ENCODE peak calls at places on chromosome 11, in four cellular contexts. W is brain microvascular endothelial cell, E is mucosa of descending colon, M is fibroblast of lung. X is an unnamed sample.

GRCh38 chr11:75352417-75353206 is 1.2 kb upstream of the ARRB1 start:
- DNase-seq in E (peak; percentile 25), M (no peak), W (no peak), X (no peak)

GRCh38 chr11:103700605-103701004 is 335.8 kb upstream of the DDI1 start:
- DNase-seq in W (peak; percentile 63), M (peak; percentile 61), E (no peak), X (peak; percentile 86)

GRCh38 chr11:15071556-15072255 is 1.7 kb upstream of the CALCB start:
- DNase-seq in E (no peak), W (no peak), M (no peak), X (no peak)

GRCh38 chr11:92948116-92948515 is 21.3 kb upstream of the MTNR1B start:
- DNase-seq in W (no peak), E (peak; percentile 40), M (no peak), X (no peak)

GRCh38 chr11:32333335-32333991 is 101.9 kb downstream of the WT1 start:
- DNase-seq in M (peak; percentile 68), W (peak; percentile 44), E (peak; percentile 72), X (no peak)

GRCh38 chr11:91946397-91947090 is 278.1 kb upstream of the FAT3 start:
- DNase-seq in M (peak; percentile 64), E (no peak), W (peak; percentile 3), X (peak; percentile 22)

GRCh38 chr11:113176971-113177370 is 137.4 kb upstream of the TTC12 start:
- DNase-seq in E (no peak), W (peak; percentile 64), M (peak; percentile 79), X (peak; percentile 33)

GRCh38 chr11:115409691-115410220 is 94.5 kb downstream of the CADM1 start:
- DNase-seq in W (no peak), M (peak; percentile 43), E (no peak), X (no peak)

GRCh38 chr11:18012314-18012905 is 437 bp downstream of the SERGEF start:
- DNase-seq in M (peak; percentile 23), E (no peak), W (no peak), X (no peak)

GRCh38 chr11:86418929-86419328 is 44.2 kb downstream of the CCDC81 start:
- DNase-seq in W (no peak), M (peak; percentile 12), E (no peak), X (no peak)

GRCh38 chr11:65506316-65506769 is 7.5 kb downstream of the MALAT1 start:
- DNase-seq in E (no peak), M (no peak), W (no peak), X (no peak)

GRCh38 chr11:78147807-78148206 is 8.4 kb upstream of the ALG8 start:
- DNase-seq in W (no peak), E (no peak), M (no peak), X (no peak)

GRCh38 chr11:73085189-73085875 is 56.8 kb downstream of the FCHSD2 start:
- DNase-seq in W (no peak), E (no peak), M (no peak), X (no peak)

GRCh38 chr11:61724437-61724836 is 28.0 kb upstream of the MYRF start:
- DNase-seq in E (no peak), M (no peak), W (no peak), X (no peak)

GRCh38 chr11:116033931-116034553 is 529.8 kb upstream of the CADM1 start:
- DNase-seq in M (no peak), E (no peak), W (no peak), X (no peak)

GRCh38 chr11:114399903-114400221 is 449 bp downstream of the C11orf71 start:
- DNase-seq in E (no peak), M (no peak), W (no peak), X (no peak)

GRCh38 chr11:75652936-75653335 is 15.9 kb downstream of the MAP6 start:
- DNase-seq in M (no peak), W (no peak), E (no peak), X (no peak)

GRCh38 chr11:78419327-78419726 is 1.7 kb upstream of the GAB2 start:
- DNase-seq in E (no peak), W (peak; percentile 98), M (peak; percentile 99), X (peak; percentile 79)

GRCh38 chr11:70768346-70769095 is 370.2 kb downstream of the CTTN start:
- DNase-seq in W (no peak), M (no peak), E (no peak), X (no peak)

GRCh38 chr11:19027829-19028595 is 32.5 kb downstream of the MRGPRX2 start:
- DNase-seq in E (no peak), M (peak; percentile 20), W (peak; percentile 31), X (peak; percentile 4)

GRCh38 chr11:121460941-121461514 is 8.3 kb upstream of the SORL1-AS1 start:
- DNase-seq in E (no peak), M (no peak), W (no peak), X (no peak)

GRCh38 chr11:78838417-78838816 is 263.8 kb upstream of the NARS2 start:
- DNase-seq in M (peak; percentile 24), W (no peak), E (no peak), X (no peak)

GRCh38 chr11:116062129-116062525 is 557.9 kb upstream of the CADM1 start:
- DNase-seq in M (no peak), E (no peak), W (no peak), X (no peak)

GRCh38 chr11:121426476-121427454 is 25.3 kb upstream of the SORL1 start:
- DNase-seq in E (peak; percentile 72), W (no peak), M (no peak), X (no peak)

GRCh38 chr11:78253797-78254196 is 65.1 kb downstream of the USP35 start:
- DNase-seq in W (peak; percentile 50), E (no peak), M (no peak), X (no peak)

GRCh38 chr11:88555018-88555828 is 217.7 kb upstream of the CTSC start:
- DNase-seq in M (peak; percentile 99), E (no peak), W (peak; percentile 91), X (peak; percentile 99)

GRCh38 chr11:100563541-100564280 is 123.4 kb upstream of the ARHGAP42 start:
- DNase-seq in M (no peak), W (no peak), E (no peak), X (peak; percentile 45)

GRCh38 chr11:130096823-130097222 is 27.1 kb downstream of the APLP2 start:
- DNase-seq in E (no peak), W (no peak), M (no peak), X (no peak)

DNA sequence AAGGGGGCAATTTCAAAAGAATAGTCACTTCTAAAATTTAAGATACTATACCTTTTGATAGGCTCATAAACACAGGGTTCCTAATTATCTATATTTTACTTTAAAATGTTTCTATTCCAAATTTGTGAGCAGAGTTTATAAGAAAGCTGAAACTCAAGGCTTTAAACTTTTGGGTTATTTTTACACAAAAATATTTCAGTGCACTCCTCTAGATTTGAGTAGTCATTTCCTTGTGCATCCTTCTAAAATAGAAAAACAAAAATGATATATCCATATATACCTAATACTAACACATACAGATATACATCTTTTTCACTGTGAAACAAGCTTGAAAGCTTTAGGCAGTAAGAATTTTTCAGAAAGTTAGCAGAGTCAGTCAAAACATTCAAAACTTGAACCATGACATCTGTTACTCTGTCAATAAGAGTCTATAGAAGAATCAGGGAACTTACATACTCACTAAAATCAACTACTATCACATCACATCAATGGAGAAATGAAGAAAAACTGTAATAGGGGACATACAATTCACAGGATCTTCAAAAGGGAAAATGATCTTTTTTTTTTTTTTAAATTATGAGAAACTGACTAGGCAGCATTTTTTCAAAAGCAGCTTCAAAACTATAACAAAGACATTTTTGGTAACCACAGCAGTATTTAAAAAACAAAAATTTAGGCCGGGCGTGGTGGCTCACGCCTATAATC is 5.1 kb downstream of the PHF21A start:
- DNase-seq in M (no peak), W (no peak), E (no peak), X (no peak)
- H3K4me3 ChIP-seq in M (no peak overlapping the region), W (no peak overlapping the region), E (no peak overlapping the region), X (no peak overlapping the region)

DNA sequence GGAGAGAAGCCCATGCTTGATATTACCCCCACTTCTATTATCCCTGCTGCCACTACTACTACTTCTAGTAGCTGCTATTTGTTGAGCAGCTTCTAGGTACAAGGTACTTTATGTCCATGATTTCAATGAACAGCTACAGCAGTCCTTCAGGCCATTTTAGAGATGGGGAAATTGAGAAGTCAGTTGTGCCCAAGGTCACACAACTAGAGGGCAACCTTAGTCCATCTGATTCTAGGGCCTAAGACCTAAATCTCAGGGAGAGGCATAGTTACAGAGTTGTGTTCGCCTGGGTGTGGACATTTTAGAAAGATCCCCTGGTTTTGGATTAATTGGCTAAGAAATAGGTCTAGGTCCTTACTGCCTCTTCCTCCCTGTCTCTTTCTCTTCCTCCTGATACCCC is 52.3 kb downstream of the MICAL2 start:
- DNase-seq in E (no peak), W (no peak), M (no peak), X (no peak)
- TF ChIP-seq CTCF in E (no peak), W (no peak), M (no peak), X (no peak)

GRCh38 chr11:124841765-124842700 is 23.2 kb upstream of the ROBO3 start:
- DNase-seq in E (no peak), M (no peak), W (no peak), X (no peak)

GRCh38 chr11:124840666-124841065 is 24.6 kb upstream of the ROBO3 start:
- DNase-seq in W (no peak), E (no peak), M (no peak), X (no peak)

GRCh38 chr11:124839051-124839971 is 25.9 kb upstream of the ROBO3 start:
- DNase-seq in M (no peak), W (no peak), E (peak; percentile 23), X (no peak)

GRCh38 chr11:124841186-124841585 is 24.0 kb upstream of the ROBO3 start:
- DNase-seq in M (no peak), W (no peak), E (no peak), X (no peak)

DNA sequence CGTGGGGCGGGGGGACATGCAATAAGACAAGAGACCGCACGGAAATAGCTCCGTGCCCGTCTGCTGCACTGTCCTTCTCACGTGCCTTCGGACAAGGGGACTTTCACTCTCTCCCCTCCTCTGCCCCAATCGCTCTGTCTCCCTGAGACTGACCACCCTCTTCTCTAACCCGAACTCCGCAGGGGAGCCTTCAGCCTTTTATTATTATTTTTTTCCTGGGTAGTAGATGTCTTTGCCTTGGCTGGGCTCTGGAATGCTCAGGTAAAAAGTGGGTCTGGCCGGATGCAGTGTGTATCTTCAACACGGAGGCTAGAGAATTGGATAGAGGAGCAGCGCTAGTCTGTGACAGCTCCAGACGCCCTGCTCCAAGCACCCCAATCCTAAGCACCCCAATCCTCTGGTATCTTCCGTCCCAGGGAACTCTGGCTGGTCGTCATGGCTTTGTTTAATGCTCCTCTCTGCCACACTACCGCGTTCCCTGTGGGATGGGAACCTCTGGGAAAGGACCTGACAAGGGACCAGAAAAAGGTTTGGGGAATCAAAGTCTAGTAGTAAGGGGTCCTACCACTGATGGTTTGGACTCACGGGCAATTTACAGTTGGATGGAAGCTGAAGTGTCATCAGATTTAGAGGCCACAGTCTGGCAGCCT is 25.1 kb upstream of the ROBO3 start:
- DNase-seq in M (no peak), W (no peak), E (no peak), X (no peak)
- H3K4me3 ChIP-seq in M (no peak overlapping the region), W (peak overlapping the region; percentile 38), E (no peak overlapping the region), X (peak overlapping the region; percentile 21)

GRCh38 chr11:131616456-131616855 is 246.0 kb downstream of the NTM start:
- DNase-seq in W (no peak), M (no peak), E (no peak), X (no peak)
- TF ChIP-seq CTCF in W (no peak), M (no peak), E (no peak), X (no peak)

GRCh38 chr11:420054-420910 is 5.5 kb upstream of the SIGIRR start:
- DNase-seq in M (no peak), E (no peak), W (no peak), X (no peak)

GRCh38 chr11:417652-418342 is 3.0 kb upstream of the SIGIRR start:
- DNase-seq in M (no peak), W (no peak), E (no peak), X (no peak)

GRCh38 chr11:418343-419247 is 3.8 kb upstream of the SIGIRR start:
- DNase-seq in M (no peak), E (no peak), W (no peak), X (no peak)

GRCh38 chr11:420911-421321 is 6.1 kb upstream of the SIGIRR start:
- DNase-seq in M (no peak), W (no peak), E (no peak), X (no peak)

GRCh38 chr11:419248-420005 is 4.6 kb upstream of the SIGIRR start:
- DNase-seq in W (no peak), E (no peak), M (no peak), X (no peak)
- H3K4me3 ChIP-seq in W (no peak overlapping the region), E (no peak overlapping the region), M (no peak overlapping the region), X (no peak overlapping the region)